ENCODE peak calls at places on chromosomes 7 and 10, in six cellular contexts. E, Q, J, Y, U and N are unnamed samples.

GRCh38 chr10:118793545-118793944 is 38.8 kb upstream of the CACUL1 start:
- DNase-seq in Q (no peak), Y (no peak), J (peak; percentile 68), U (no peak), E (no peak), N (no peak)

GRCh38 chr10:770975-771374 is 81.5 kb upstream of the DIP2C start:
- DNase-seq in E (no peak), Y (no peak), U (no peak), Q (no peak), J (no peak), N (no peak)

GRCh38 chr10:123031124-123031523 is 22.3 kb downstream of the ACADSB start:
- DNase-seq in E (no peak), Y (no peak), U (no peak), Q (no peak), J (no peak), N (no peak)

GRCh38 chr10:34813626-34814227 is 1.4 kb downstream of the PARD3 start:
- DNase-seq in Q (peak; percentile 29), E (peak; percentile 83), U (peak; percentile 59), J (no peak), Y (peak; percentile 27), N (no peak)

GRCh38 chr7:21962677-21963076 is 17.0 kb upstream of the CDCA7L start:
- DNase-seq in U (no peak), E (no peak), Y (no peak), J (no peak), Q (no peak), N (no peak)

GRCh38 chr7:121741896-121742295 is 131.1 kb upstream of the PTPRZ1 start:
- DNase-seq in U (no peak), Q (no peak), E (no peak), J (no peak), Y (no peak), N (no peak)

GRCh38 chr7:111029574-111030357 is 61.2 kb upstream of the LRRN3 start:
- DNase-seq in E (no peak), Q (no peak), J (no peak), U (no peak), Y (no peak), N (no peak)

GRCh38 chr10:124375353-124375614 is 43.4 kb downstream of the OAT start:
- DNase-seq in U (no peak), Q (no peak), E (no peak), Y (no peak), J (no peak), N (peak; percentile 29)

GRCh38 chr10:104256335-104257080 is 1.8 kb downstream of the GSTO1 start:
- DNase-seq in U (no peak), E (peak; percentile 11), J (no peak), Q (no peak), Y (no peak), N (no peak)

GRCh38 chr10:72124984-72125383 is 36.6 kb upstream of the SPOCK2 start:
- DNase-seq in J (no peak), U (no peak), E (no peak), Y (no peak), Q (no peak), N (no peak)

GRCh38 chr7:4769753-4770152 is 5.7 kb upstream of the AP5Z1 start:
- DNase-seq in J (no peak), Y (no peak), Q (no peak), U (no peak), E (no peak), N (no peak)

GRCh38 chr7:100983451-100984187 is 14.3 kb downstream of the MUC12 start:
- DNase-seq in E (peak; percentile 87), J (no peak), U (peak; percentile 11), Q (no peak), Y (no peak), N (no peak)

GRCh38 chr10:74011762-74012161 is 13.8 kb downstream of the VCL start:
- DNase-seq in Q (no peak), E (peak; percentile 99), U (no peak), J (no peak), Y (no peak), N (no peak)

GRCh38 chr7:51150193-51150592 is 166.4 kb downstream of the COBL start:
- DNase-seq in E (no peak), Y (no peak), J (no peak), U (no peak), Q (no peak), N (no peak)

GRCh38 chr10:58435297-58435696 is 50.1 kb downstream of the TFAM start:
- DNase-seq in Q (peak; percentile 11), J (no peak), E (peak; percentile 98), Y (no peak), U (no peak), N (peak; percentile 87)

GRCh38 chr7:12814107-12814506 is 126.7 kb downstream of the ARL4A start:
- DNase-seq in U (no peak), Y (no peak), J (no peak), E (peak; percentile 53), Q (no peak), N (no peak)

GRCh38 chr10:124883510-124884321 is 58.2 kb upstream of the ZRANB1 start:
- DNase-seq in J (no peak), U (no peak), Q (no peak), Y (no peak), E (no peak), N (no peak)

GRCh38 chr7:55180821-55181542 is 162.2 kb downstream of the EGFR start:
- DNase-seq in E (no peak), U (no peak), Q (no peak), J (no peak), Y (no peak), N (no peak)

GRCh38 chr10:132861116-132861691 is 75.3 kb upstream of the NKX6-2 start:
- DNase-seq in U (peak; percentile 64), Y (no peak), Q (peak; percentile 2), E (no peak), J (no peak), N (peak; percentile 40)

GRCh38 chr10:59585046-59585700 is 124.5 kb downstream of the SLC16A9 start:
- DNase-seq in Y (no peak), Q (no peak), J (no peak), U (no peak), E (peak; percentile 92), N (no peak)

GRCh38 chr7:45203947-45204445 is 46.4 kb downstream of the RAMP3 start:
- DNase-seq in Y (no peak), U (no peak), Q (no peak), J (no peak), E (no peak), N (no peak)

GRCh38 chr10:43125881-43126731 is 12.1 kb upstream of the CSGALNACT2 start:
- DNase-seq in J (no peak), E (no peak), Y (no peak), U (peak; percentile 69), Q (no peak), N (no peak)

GRCh38 chr7:120949393-120949799 is 1.2 kb upstream of the ING3 start:
- DNase-seq in J (no peak), Y (no peak), U (no peak), Q (no peak), E (peak; percentile 48), N (no peak)

GRCh38 chr10:106708521-106708920 is 456.0 kb downstream of the SORCS1 start:
- DNase-seq in E (no peak), J (no peak), Y (no peak), Q (no peak), U (no peak), N (no peak)

GRCh38 chr7:28818996-28819395 is 139.1 kb downstream of the TRIL start:
- DNase-seq in E (no peak), Q (no peak), Y (no peak), U (no peak), J (no peak), N (no peak)

GRCh38 chr7:64640504-64640903 is 25.4 kb upstream of the ZNF107 start:
- DNase-seq in J (no peak), E (no peak), Y (no peak), U (no peak), Q (no peak), N (no peak)

DNA sequence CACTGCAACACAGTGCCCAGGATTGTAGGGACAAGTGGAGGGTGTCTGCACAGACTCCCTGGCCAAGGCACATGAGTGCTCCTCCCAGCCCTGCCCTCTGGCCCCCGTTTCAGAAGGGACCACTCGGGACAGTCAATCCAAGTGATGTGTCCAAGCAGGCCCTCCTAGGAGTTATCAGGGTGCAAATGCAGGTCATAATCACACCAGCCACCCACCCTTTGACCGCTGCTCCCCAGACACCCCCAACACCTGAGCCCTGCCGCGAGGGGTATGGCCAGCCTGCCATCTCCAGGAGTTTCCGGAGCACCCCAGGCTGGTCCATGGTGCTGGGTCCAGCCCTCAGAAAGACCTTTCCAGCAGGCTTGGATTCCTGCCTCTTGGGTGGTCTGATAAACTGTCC is 54.5 kb upstream of the CXCL12 start:
- DNase-seq in Q (no peak), J (no peak), Y (no peak), U (no peak), E (no peak), N (no peak)
- H3K27ac ChIP-seq in Q (peak overlapping the region; percentile 4), J (peak overlapping the region; percentile 86), Y (no peak overlapping the region), U (peak overlapping the region; percentile 78), E (no peak overlapping the region), N (no peak overlapping the region)

DNA sequence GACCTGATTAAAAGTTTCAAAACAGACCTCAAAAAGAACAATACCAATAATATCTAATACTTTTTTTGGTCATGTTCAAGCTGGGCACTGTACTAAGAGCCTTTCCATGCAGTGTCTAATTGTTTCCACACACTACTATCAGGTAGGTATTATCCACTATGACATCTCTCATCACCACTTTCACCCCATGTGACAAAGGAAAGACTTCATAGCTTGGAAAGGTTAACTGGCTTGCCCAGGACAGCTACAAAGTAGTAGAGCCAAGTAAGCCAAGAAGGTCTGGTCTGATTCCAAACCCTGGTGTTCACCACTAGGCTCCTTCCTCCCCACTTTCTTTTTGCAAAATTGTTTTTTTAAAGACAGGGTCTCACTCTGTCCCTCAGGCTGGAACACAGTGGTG is 400.5 kb downstream of the KCNMA1 start:
- DNase-seq in J (no peak), Q (no peak), U (no peak), Y (no peak), E (no peak), N (no peak)
- H3K27ac ChIP-seq in J (no peak overlapping the region), Q (no peak overlapping the region), U (no peak overlapping the region), Y (no peak overlapping the region), E (peak overlapping the region; percentile 73), N (no peak overlapping the region)

GRCh38 chr7:151062111-151062398 is 2.7 kb downstream of the SLC4A2 start:
- DNase-seq in E (no peak), Y (no peak), Q (no peak), J (no peak), U (no peak), N (no peak)
- H3K27ac ChIP-seq in E (peak overlapping the region; percentile 97), Y (no peak overlapping the region), Q (peak overlapping the region; percentile 67), J (peak overlapping the region; percentile 89), U (no peak overlapping the region), N (peak overlapping the region; percentile 86)

DNA sequence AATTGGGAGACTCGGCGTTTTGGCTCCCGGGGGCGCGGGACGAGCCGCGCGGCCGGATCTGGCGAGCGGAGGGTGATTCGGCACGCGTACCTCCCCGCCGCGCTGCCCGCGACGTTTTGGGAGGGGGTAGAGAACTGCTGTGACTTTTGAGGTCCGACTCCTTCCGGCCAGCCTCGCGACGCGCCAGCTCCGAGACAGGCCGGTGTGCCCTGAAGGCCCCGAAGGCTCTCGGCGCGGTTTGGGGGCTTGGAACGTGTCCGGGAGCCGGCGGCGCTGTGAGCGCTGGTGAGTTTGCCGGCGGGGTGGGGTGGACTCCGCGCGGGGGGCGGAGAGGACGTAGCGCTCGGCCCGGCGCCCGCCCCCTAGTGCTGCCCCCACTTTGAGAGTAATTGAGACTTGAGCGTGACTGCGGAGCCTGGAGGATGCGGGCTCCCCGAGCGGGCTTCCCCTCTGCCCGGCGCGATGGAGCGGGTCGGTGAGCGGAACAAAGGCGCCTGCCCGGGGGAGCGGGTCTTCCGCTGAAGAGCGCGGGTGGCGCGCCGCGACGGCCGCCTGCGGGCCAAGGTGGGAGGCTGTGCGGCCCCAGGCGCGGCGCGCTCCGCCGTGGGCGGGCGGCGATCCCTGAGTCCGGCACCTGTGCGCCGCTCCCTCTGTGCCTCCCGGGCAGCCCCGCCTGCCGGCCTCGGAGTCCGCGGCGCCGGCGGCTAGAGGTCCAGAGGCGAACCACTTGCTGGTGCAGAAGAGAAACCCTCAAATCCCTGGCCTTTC is at the start of gene GALNT17:
- DNase-seq in U (peak; percentile 70), J (no peak), Y (peak; percentile 31), E (no peak), Q (peak; percentile 25), N (no peak)
- H3K27ac ChIP-seq in U (no peak within 1 kb of the TSS), J (peak within 1 kb of the TSS; percentile 39), Y (peak within 1 kb of the TSS; percentile 72), E (no peak within 1 kb of the TSS), Q (peak within 1 kb of the TSS; percentile 87), N (no peak within 1 kb of the TSS)